ENCODE peak calls at places on chromosome 1, in seven cellular contexts. One of them, this sample, is unnamed.

GRCh38 chr1:170204121-170204520 is 58.4 kb downstream of the NTMT2 start:
- DNase-seq in BJ: peak
- DNase-seq in upper lobe of right lung: no peak
- DNase-seq in RWPE1: no peak
- DNase-seq in tibial nerve: no peak
- DNase-seq in dorsolateral prefrontal cortex: no peak
- DNase-seq in AG09309: peak
- DNase-seq in this sample: no peak

GRCh38 chr1:200015811-200016210 is 11.7 kb upstream of the NR5A2 start:
- DNase-seq in BJ: no peak
- DNase-seq in upper lobe of right lung: no peak
- DNase-seq in RWPE1: no peak
- DNase-seq in tibial nerve: no peak
- DNase-seq in dorsolateral prefrontal cortex: no peak
- DNase-seq in AG09309: no peak
- DNase-seq in this sample: no peak

GRCh38 chr1:200971955-200972711 is 51.4 kb downstream of the KIF21B start:
- DNase-seq in BJ: no peak
- DNase-seq in upper lobe of right lung: peak
- DNase-seq in RWPE1: peak
- DNase-seq in tibial nerve: peak
- DNase-seq in dorsolateral prefrontal cortex: peak
- DNase-seq in AG09309: no peak
- DNase-seq in this sample: no peak

GRCh38 chr1:22825790-22826189 is 115.2 kb downstream of the EPHB2 start:
- DNase-seq in BJ: no peak
- DNase-seq in upper lobe of right lung: no peak
- DNase-seq in RWPE1: no peak
- DNase-seq in tibial nerve: no peak
- DNase-seq in dorsolateral prefrontal cortex: no peak
- DNase-seq in AG09309: no peak
- DNase-seq in this sample: no peak

GRCh38 chr1:83705091-83705490 is 293.8 kb downstream of the TTLL7 start:
- DNase-seq in BJ: no peak
- DNase-seq in upper lobe of right lung: no peak
- DNase-seq in RWPE1: no peak
- DNase-seq in tibial nerve: no peak
- DNase-seq in dorsolateral prefrontal cortex: no peak
- DNase-seq in AG09309: no peak
- DNase-seq in this sample: no peak

GRCh38 chr1:60696512-60696911 is 385.8 kb upstream of the NFIA start:
- DNase-seq in BJ: no peak
- DNase-seq in upper lobe of right lung: no peak
- DNase-seq in RWPE1: no peak
- DNase-seq in tibial nerve: no peak
- DNase-seq in dorsolateral prefrontal cortex: no peak
- DNase-seq in AG09309: no peak
- DNase-seq in this sample: no peak

GRCh38 chr1:162626733-162627132 is 5.5 kb upstream of the DDR2 start:
- DNase-seq in BJ: no peak
- DNase-seq in upper lobe of right lung: no peak
- DNase-seq in RWPE1: no peak
- DNase-seq in tibial nerve: no peak
- DNase-seq in dorsolateral prefrontal cortex: no peak
- DNase-seq in AG09309: no peak
- DNase-seq in this sample: no peak

GRCh38 chr1:9121891-9122409 is 7.0 kb downstream of the GPR157 start:
- DNase-seq in BJ: no peak
- DNase-seq in upper lobe of right lung: no peak
- DNase-seq in RWPE1: no peak
- DNase-seq in tibial nerve: no peak
- DNase-seq in dorsolateral prefrontal cortex: no peak
- DNase-seq in AG09309: no peak
- DNase-seq in this sample: no peak

GRCh38 chr1:84278905-84279304 is 22.6 kb upstream of the SAMD13 start:
- DNase-seq in BJ: no peak
- DNase-seq in upper lobe of right lung: no peak
- DNase-seq in RWPE1: no peak
- DNase-seq in tibial nerve: no peak
- DNase-seq in dorsolateral prefrontal cortex: no peak
- DNase-seq in AG09309: no peak
- DNase-seq in this sample: no peak

GRCh38 chr1:153728305-153729066 is 636 bp downstream of the INTS3 start:
- DNase-seq in BJ: no peak
- DNase-seq in upper lobe of right lung: peak
- DNase-seq in RWPE1: peak
- DNase-seq in tibial nerve: no peak
- DNase-seq in dorsolateral prefrontal cortex: peak
- DNase-seq in AG09309: no peak
- DNase-seq in this sample: no peak

GRCh38 chr1:153730468-153730988 is 2.7 kb downstream of the INTS3 start:
- DNase-seq in BJ: no peak
- DNase-seq in upper lobe of right lung: no peak
- DNase-seq in RWPE1: no peak
- DNase-seq in tibial nerve: no peak
- DNase-seq in dorsolateral prefrontal cortex: no peak
- DNase-seq in AG09309: no peak
- DNase-seq in this sample: no peak

GRCh38 chr1:153723687-153724086 is 4.2 kb upstream of the INTS3 start:
- DNase-seq in BJ: no peak
- DNase-seq in upper lobe of right lung: no peak
- DNase-seq in RWPE1: no peak
- DNase-seq in tibial nerve: no peak
- DNase-seq in dorsolateral prefrontal cortex: no peak
- DNase-seq in AG09309: no peak
- DNase-seq in this sample: no peak

GRCh38 chr1:153727463-153728304 is at the start of gene INTS3:
- DNase-seq in BJ: peak
- DNase-seq in upper lobe of right lung: peak
- DNase-seq in RWPE1: peak
- DNase-seq in tibial nerve: peak
- DNase-seq in dorsolateral prefrontal cortex: peak
- DNase-seq in AG09309: peak
- DNase-seq in this sample: peak
- TF ChIP-seq CTCF in BJ: peak
- TF ChIP-seq CTCF in upper lobe of right lung: peak
- TF ChIP-seq CTCF in RWPE1: no peak
- TF ChIP-seq CTCF in tibial nerve: no peak
- TF ChIP-seq CTCF in dorsolateral prefrontal cortex: no peak
- TF ChIP-seq CTCF in AG09309: peak
- TF ChIP-seq CTCF in this sample: no peak

DNA sequence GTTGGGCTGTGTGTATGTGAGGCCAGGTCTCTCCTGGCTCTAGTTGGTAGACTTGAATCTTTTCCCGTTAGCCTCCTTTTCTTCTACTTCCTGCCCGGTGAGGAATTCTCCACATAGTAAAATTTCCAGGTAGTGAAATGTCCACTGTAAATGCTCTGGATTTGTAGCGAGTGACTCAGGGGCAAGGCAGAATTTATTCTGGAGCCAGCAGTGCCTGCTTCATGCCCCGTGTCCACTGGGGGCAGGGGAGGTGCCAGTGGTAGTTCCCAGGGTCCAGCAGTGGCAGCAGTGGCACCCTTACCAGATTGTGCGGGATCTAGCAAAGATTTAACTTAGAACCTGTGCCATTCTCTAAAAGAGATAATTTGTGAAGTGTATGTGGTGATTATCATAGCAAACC is 74.5 kb upstream of the USP24 start:
- DNase-seq in BJ: no peak
- DNase-seq in upper lobe of right lung: no peak
- DNase-seq in RWPE1: no peak
- DNase-seq in tibial nerve: no peak
- DNase-seq in dorsolateral prefrontal cortex: no peak
- DNase-seq in AG09309: no peak
- DNase-seq in this sample: no peak
- TF ChIP-seq CTCF in BJ: no peak
- TF ChIP-seq CTCF in upper lobe of right lung: no peak
- TF ChIP-seq CTCF in RWPE1: no peak
- TF ChIP-seq CTCF in tibial nerve: no peak
- TF ChIP-seq CTCF in dorsolateral prefrontal cortex: no peak
- TF ChIP-seq CTCF in AG09309: no peak
- TF ChIP-seq CTCF in this sample: no peak

GRCh38 chr1:95547000-95547399 is 313.0 kb downstream of the RWDD3 start:
- DNase-seq in BJ: no peak
- DNase-seq in upper lobe of right lung: no peak
- DNase-seq in RWPE1: no peak
- DNase-seq in tibial nerve: no peak
- DNase-seq in dorsolateral prefrontal cortex: no peak
- DNase-seq in AG09309: no peak
- DNase-seq in this sample: no peak
- TF ChIP-seq CTCF in BJ: no peak
- TF ChIP-seq CTCF in upper lobe of right lung: no peak
- TF ChIP-seq CTCF in RWPE1: no peak
- TF ChIP-seq CTCF in tibial nerve: no peak
- TF ChIP-seq CTCF in dorsolateral prefrontal cortex: no peak
- TF ChIP-seq CTCF in AG09309: no peak
- TF ChIP-seq CTCF in this sample: no peak

GRCh38 chr1:154445040-154445472 is 39.9 kb downstream of the IL6R start:
- DNase-seq in BJ: no peak
- DNase-seq in upper lobe of right lung: no peak
- DNase-seq in RWPE1: no peak
- DNase-seq in tibial nerve: no peak
- DNase-seq in dorsolateral prefrontal cortex: no peak
- DNase-seq in AG09309: no peak
- DNase-seq in this sample: no peak
- TF ChIP-seq CTCF in BJ: no peak
- TF ChIP-seq CTCF in upper lobe of right lung: no peak
- TF ChIP-seq CTCF in RWPE1: no peak
- TF ChIP-seq CTCF in tibial nerve: no peak
- TF ChIP-seq CTCF in dorsolateral prefrontal cortex: no peak
- TF ChIP-seq CTCF in AG09309: no peak
- TF ChIP-seq CTCF in this sample: no peak

GRCh38 chr1:71087060-71087459 is 6.2 kb upstream of the ZRANB2 start:
- DNase-seq in BJ: no peak
- DNase-seq in upper lobe of right lung: no peak
- DNase-seq in RWPE1: no peak
- DNase-seq in tibial nerve: no peak
- DNase-seq in dorsolateral prefrontal cortex: no peak
- DNase-seq in AG09309: no peak
- DNase-seq in this sample: no peak

GRCh38 chr1:71089536-71090270 is 8.9 kb upstream of the ZRANB2 start:
- DNase-seq in BJ: peak
- DNase-seq in upper lobe of right lung: no peak
- DNase-seq in RWPE1: peak
- DNase-seq in tibial nerve: no peak
- DNase-seq in dorsolateral prefrontal cortex: no peak
- DNase-seq in AG09309: peak
- DNase-seq in this sample: peak

GRCh38 chr1:71088645-71089287 is 7.9 kb upstream of the ZRANB2 start:
- DNase-seq in BJ: no peak
- DNase-seq in upper lobe of right lung: no peak
- DNase-seq in RWPE1: no peak
- DNase-seq in tibial nerve: no peak
- DNase-seq in dorsolateral prefrontal cortex: no peak
- DNase-seq in AG09309: no peak
- DNase-seq in this sample: no peak

GRCh38 chr1:71086331-71086730 is 5.5 kb upstream of the ZRANB2 start:
- DNase-seq in BJ: peak
- DNase-seq in upper lobe of right lung: no peak
- DNase-seq in RWPE1: peak
- DNase-seq in tibial nerve: no peak
- DNase-seq in dorsolateral prefrontal cortex: no peak
- DNase-seq in AG09309: peak
- DNase-seq in this sample: peak

GRCh38 chr1:71087713-71088112 is 6.9 kb upstream of the ZRANB2 start:
- DNase-seq in BJ: no peak
- DNase-seq in upper lobe of right lung: no peak
- DNase-seq in RWPE1: no peak
- DNase-seq in tibial nerve: no peak
- DNase-seq in dorsolateral prefrontal cortex: no peak
- DNase-seq in AG09309: no peak
- DNase-seq in this sample: no peak
- TF ChIP-seq CTCF in BJ: no peak
- TF ChIP-seq CTCF in upper lobe of right lung: no peak
- TF ChIP-seq CTCF in RWPE1: no peak
- TF ChIP-seq CTCF in tibial nerve: no peak
- TF ChIP-seq CTCF in dorsolateral prefrontal cortex: no peak
- TF ChIP-seq CTCF in AG09309: no peak
- TF ChIP-seq CTCF in this sample: no peak

GRCh38 chr1:19435181-19435580 is 50.2 kb downstream of the CAPZB start:
- DNase-seq in BJ: no peak
- DNase-seq in upper lobe of right lung: no peak
- DNase-seq in RWPE1: no peak
- DNase-seq in tibial nerve: no peak
- DNase-seq in dorsolateral prefrontal cortex: no peak
- DNase-seq in AG09309: peak
- DNase-seq in this sample: peak

GRCh38 chr1:19436716-19437476 is 48.4 kb downstream of the CAPZB start:
- DNase-seq in BJ: no peak
- DNase-seq in upper lobe of right lung: peak
- DNase-seq in RWPE1: peak
- DNase-seq in tibial nerve: peak
- DNase-seq in dorsolateral prefrontal cortex: no peak
- DNase-seq in AG09309: no peak
- DNase-seq in this sample: no peak

GRCh38 chr1:19437911-19438310 is 47.4 kb downstream of the CAPZB start:
- DNase-seq in BJ: no peak
- DNase-seq in upper lobe of right lung: no peak
- DNase-seq in RWPE1: no peak
- DNase-seq in tibial nerve: peak
- DNase-seq in dorsolateral prefrontal cortex: no peak
- DNase-seq in AG09309: no peak
- DNase-seq in this sample: no peak

GRCh38 chr1:19433610-19433999 is 51.7 kb downstream of the CAPZB start:
- DNase-seq in BJ: no peak
- DNase-seq in upper lobe of right lung: no peak
- DNase-seq in RWPE1: no peak
- DNase-seq in tibial nerve: no peak
- DNase-seq in dorsolateral prefrontal cortex: no peak
- DNase-seq in AG09309: no peak
- DNase-seq in this sample: no peak

GRCh38 chr1:19435851-19436465 is 49.4 kb downstream of the CAPZB start:
- DNase-seq in BJ: no peak
- DNase-seq in upper lobe of right lung: no peak
- DNase-seq in RWPE1: no peak
- DNase-seq in tibial nerve: no peak
- DNase-seq in dorsolateral prefrontal cortex: no peak
- DNase-seq in AG09309: peak
- DNase-seq in this sample: no peak
- TF ChIP-seq CTCF in BJ: no peak
- TF ChIP-seq CTCF in upper lobe of right lung: no peak
- TF ChIP-seq CTCF in RWPE1: no peak
- TF ChIP-seq CTCF in tibial nerve: no peak
- TF ChIP-seq CTCF in dorsolateral prefrontal cortex: no peak
- TF ChIP-seq CTCF in AG09309: no peak
- TF ChIP-seq CTCF in this sample: no peak

This sample was measured in AG04449.